ENCODE peak calls at places on chromosomes 13 and 19, in ten cellular contexts. E is AG08395; D is HEK293T; V is mammary epithelial cell; K is NCI-H1436; O is stimulated activated CD4-positive, alpha-beta T cell treated with anti-CD3 and anti-CD28 coated beads, Interleukin-2, amount 100 ng/mL, for 24 hours; U is AG04450; R is GM12865; Q is RWPE1; B is iris pigment epithelial cell. N is an unnamed sample.

GRCh38 chr19:18444513-18444912 is 6.6 kb upstream of the ISYNA1 start:
- DNase-seq in B (no peak), V (no peak), R (no peak), U (no peak), D (no peak), Q (no peak), K (no peak), E (no peak), O (no peak), N (no peak)

GRCh38 chr13:74644239-74644638 is 510.0 kb upstream of the KLF12 start:
- DNase-seq in R (no peak), D (no peak), K (no peak), Q (no peak), V (peak), B (peak), O (no peak), E (peak), U (no peak), N (peak)

GRCh38 chr13:19056355-19056880 is 125.2 kb downstream of the TUBA3C start:
- DNase-seq in K (no peak), B (no peak), V (no peak), Q (no peak), O (no peak), E (no peak), U (no peak), D (no peak), R (no peak), N (no peak)

GRCh38 chr13:22703601-22704209 is 477.1 kb upstream of the SGCG start:
- DNase-seq in V (peak), R (no peak), K (no peak), Q (peak), U (no peak), E (no peak), D (peak), O (no peak), B (peak), N (peak)

GRCh38 chr19:3678188-3678587 is 22.1 kb downstream of the PIP5K1C start:
- DNase-seq in R (no peak), D (no peak), U (no peak), O (no peak), V (no peak), B (no peak), Q (no peak), E (no peak), K (no peak), N (no peak)

GRCh38 chr13:76884167-76884566 is 2.0 kb downstream of the KCTD12 start:
- DNase-seq in E (no peak), O (no peak), B (peak), V (peak), K (peak), Q (no peak), U (no peak), D (peak), R (peak), N (peak)

GRCh38 chr13:45445053-45445452 is 19.7 kb upstream of the COG3 start:
- DNase-seq in Q (no peak), V (no peak), O (no peak), K (no peak), D (no peak), B (no peak), E (no peak), U (no peak), R (no peak), N (no peak)

GRCh38 chr13:113992276-113993005 is 18.6 kb upstream of the C13orf46 start:
- DNase-seq in E (no peak), V (no peak), D (no peak), K (no peak), O (no peak), R (no peak), B (no peak), Q (no peak), U (no peak), N (no peak)

GRCh38 chr19:48470856-48471255 is 1.7 kb downstream of the CYTH2 start:
- DNase-seq in E (no peak), V (no peak), R (no peak), Q (no peak), U (no peak), B (no peak), K (no peak), O (no peak), D (no peak), N (no peak)

GRCh38 chr13:28623782-28624706 is 34.9 kb upstream of the POMP start:
- DNase-seq in V (peak), B (no peak), E (no peak), R (no peak), D (no peak), Q (no peak), U (no peak), K (no peak), O (no peak), N (no peak)